ENCODE peak calls at places on chromosomes 7 and 10, in ten cellular contexts. P, Q, E, G, J, M, H, A, K and L are unnamed samples.

GRCh38 chr7:22858640-22859561 is 36.3 kb upstream of the TOMM7 start:
- DNase-seq in J (no peak), A (peak), G (no peak), Q (no peak), P (peak), K (no peak), E (peak), H (peak), M (peak), L (peak)

GRCh38 chr7:158325530-158326381 is 261.9 kb downstream of the PTPRN2 start:
- DNase-seq in Q (no peak), K (no peak), J (peak), A (peak), G (no peak), H (no peak), P (peak), E (no peak), M (no peak), L (peak)

GRCh38 chr7:69800495-69800894 is 202.2 kb downstream of the AUTS2 start:
- DNase-seq in J (no peak), H (peak), K (peak), M (no peak), G (peak), A (no peak), E (no peak), Q (peak), P (no peak), L (no peak)

GRCh38 chr7:105270117-105270516 is 118.6 kb downstream of the SRPK2 start:
- DNase-seq in J (no peak), Q (no peak), M (no peak), P (no peak), K (no peak), H (no peak), G (no peak), A (no peak), E (no peak), L (no peak)

GRCh38 chr10:95236068-95236903 is 42.2 kb downstream of the ACSM6 start:
- DNase-seq in A (peak), J (no peak), E (peak), H (no peak), P (no peak), K (no peak), M (no peak), Q (no peak), G (no peak), L (peak)

GRCh38 chr7:28964056-28964455 is 5.9 kb upstream of the TRIL start:
- DNase-seq in H (no peak), J (no peak), Q (no peak), E (no peak), M (no peak), P (no peak), A (no peak), K (no peak), G (no peak), L (no peak)

GRCh38 chr7:130904792-130905191 is 170.8 kb upstream of the KLF14 start:
- DNase-seq in J (peak), H (no peak), G (no peak), P (no peak), A (no peak), E (no peak), K (no peak), M (no peak), Q (no peak), L (no peak)

GRCh38 chr10:91462423-91462822 is 52.3 kb downstream of the HECTD2 start:
- DNase-seq in Q (no peak), J (no peak), G (no peak), E (peak), M (no peak), H (no peak), A (no peak), K (no peak), P (peak), L (peak)

GRCh38 chr7:2459674-2460073 is 16.5 kb downstream of the GRIFIN start:
- DNase-seq in Q (no peak), K (no peak), P (no peak), E (no peak), M (no peak), H (no peak), A (no peak), G (no peak), J (no peak), L (no peak)

GRCh38 chr7:2460188-2460587 is 16.0 kb downstream of the GRIFIN start:
- DNase-seq in Q (no peak), K (no peak), A (no peak), M (no peak), E (no peak), G (no peak), J (no peak), P (no peak), H (no peak), L (no peak)

GRCh38 chr7:2462731-2463130 is 13.5 kb downstream of the GRIFIN start:
- DNase-seq in Q (no peak), A (no peak), K (no peak), E (no peak), G (no peak), H (no peak), M (no peak), P (no peak), J (no peak), L (no peak)

GRCh38 chr7:2460641-2461040 is 15.6 kb downstream of the GRIFIN start:
- DNase-seq in E (no peak), A (no peak), Q (no peak), K (no peak), P (no peak), J (no peak), H (no peak), M (no peak), G (no peak), L (no peak)

GRCh38 chr7:2461268-2462026 is 14.8 kb downstream of the GRIFIN start:
- DNase-seq in M (no peak), J (no peak), K (no peak), P (no peak), Q (no peak), G (no peak), E (no peak), H (no peak), A (no peak), L (no peak)
- TF ChIP-seq CTCF in M (no peak), J (no peak), K (no peak), P (no peak), Q (no peak), G (no peak), E (no peak), H (no peak), A (no peak), L (no peak)

GRCh38 chr10:71982269-71983178 is 18.3 kb downstream of the CHST3 start:
- DNase-seq in P (no peak), E (no peak), A (no peak), M (no peak), H (no peak), K (no peak), J (no peak), G (no peak), Q (no peak), L (no peak)
- TF ChIP-seq CTCF in P (no peak), E (no peak), A (peak), M (no peak), H (no peak), K (no peak), J (no peak), G (no peak), Q (no peak), L (no peak)

DNA sequence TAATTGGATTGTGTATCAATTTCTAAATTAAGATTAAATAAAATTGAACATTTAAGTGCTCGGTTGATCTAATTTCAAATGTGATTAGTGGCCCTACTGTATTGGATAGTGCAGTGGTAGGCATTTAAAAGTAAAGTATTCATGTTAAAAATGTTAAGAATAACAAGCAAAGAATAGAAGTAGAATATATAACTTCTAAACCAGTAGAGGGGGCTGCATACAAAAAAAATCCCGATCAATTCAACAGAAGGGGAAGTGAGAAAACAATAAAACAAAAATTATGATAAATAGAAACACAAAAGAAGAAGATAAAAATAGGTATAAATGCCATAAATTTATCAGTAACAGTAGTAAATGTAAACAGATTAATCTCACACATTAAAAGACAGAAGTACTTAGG is 24.9 kb upstream of the WDFY4 start:
- DNase-seq in Q (no peak), G (no peak), M (no peak), P (no peak), A (no peak), J (no peak), E (no peak), H (no peak), K (no peak), L (no peak)
- TF ChIP-seq CTCF in Q (no peak), G (no peak), M (peak), P (no peak), A (no peak), J (peak), E (peak), H (peak), K (peak), L (peak)

GRCh38 chr10:104297697-104298660 is 29.0 kb downstream of the GSTO2 start:
- DNase-seq in M (no peak), H (no peak), G (no peak), Q (no peak), J (no peak), P (peak), A (no peak), K (no peak), E (peak), L (no peak)
- TF ChIP-seq CTCF in M (peak), H (peak), G (no peak), Q (no peak), J (peak), P (peak), A (peak), K (peak), E (peak), L (peak)

GRCh38 chr10:8059191-8059936 is 4.9 kb downstream of the GATA3 start:
- DNase-seq in P (no peak), Q (no peak), K (no peak), J (no peak), A (no peak), M (no peak), G (no peak), H (no peak), E (no peak), L (peak)
- TF ChIP-seq CTCF in P (no peak), Q (no peak), K (no peak), J (no peak), A (no peak), M (no peak), G (no peak), H (no peak), E (no peak), L (no peak)

DNA sequence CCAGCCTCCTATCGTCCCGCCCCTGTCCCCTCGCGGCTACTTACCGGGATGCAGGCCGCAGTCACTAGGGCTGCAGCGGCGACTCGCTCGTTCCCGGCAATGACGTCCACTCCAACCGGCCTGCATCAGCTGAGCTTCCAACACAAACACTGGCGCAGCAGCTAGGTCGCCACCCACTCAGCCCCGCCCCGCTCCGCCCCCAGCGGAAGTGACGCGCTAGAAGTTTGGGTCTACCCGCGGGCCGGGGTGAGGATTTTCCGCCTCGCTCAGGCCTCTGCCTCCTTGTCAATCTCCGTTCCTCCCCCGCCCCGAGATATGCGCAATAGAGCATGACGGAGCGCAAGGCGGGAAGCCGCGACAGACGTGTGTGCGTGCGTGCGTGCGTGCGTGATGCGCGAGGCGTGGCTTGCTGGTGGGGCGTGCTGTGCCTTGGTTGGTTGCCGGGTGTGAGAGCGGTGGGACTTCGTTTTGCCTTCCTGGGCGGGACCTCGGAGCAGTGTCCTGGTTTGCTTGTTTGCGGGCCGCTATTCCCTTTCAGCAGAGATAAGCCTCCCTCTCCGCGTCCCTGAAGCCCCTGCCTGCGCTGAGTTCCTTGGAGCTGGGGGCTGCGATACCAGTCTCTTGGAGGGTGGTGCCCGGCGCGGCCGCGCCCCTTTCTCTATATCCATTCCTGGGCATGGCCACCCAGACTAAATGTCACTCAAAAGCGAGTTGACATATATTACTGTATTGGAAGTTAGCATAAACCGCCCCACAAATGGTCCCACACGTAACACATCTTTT is at the start of gene PNPLA8:
- DNase-seq in P (peak), J (peak), G (peak), E (peak), M (peak), A (peak), Q (peak), H (peak), K (peak), L (peak)
- TF ChIP-seq CTCF in P (no peak), J (no peak), G (no peak), E (no peak), M (no peak), A (no peak), Q (peak), H (no peak), K (no peak), L (no peak)

DNA sequence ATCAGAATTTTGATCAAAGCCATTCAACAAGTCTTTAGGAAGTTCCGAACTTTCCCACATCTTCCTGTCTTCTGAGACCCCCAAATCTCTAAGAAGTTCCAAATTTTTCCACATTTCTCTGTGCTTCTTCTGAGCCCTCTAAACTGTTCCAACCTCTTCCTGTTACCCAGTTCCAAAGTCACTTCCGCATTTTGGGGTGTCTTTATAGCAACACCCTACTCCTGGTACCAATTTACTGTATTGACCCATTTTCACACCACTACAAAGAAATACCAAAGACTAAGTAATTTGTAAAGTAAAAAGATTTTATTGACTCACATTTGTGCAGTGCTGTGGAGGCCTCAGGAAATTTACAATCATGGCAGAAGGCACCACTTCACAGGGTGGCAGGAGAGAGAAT is 385.8 kb upstream of the GHITM start:
- DNase-seq in J (no peak), A (no peak), K (no peak), G (no peak), P (no peak), M (no peak), E (no peak), H (no peak), Q (no peak), L (no peak)
- TF ChIP-seq CTCF in J (no peak), A (no peak), K (no peak), G (no peak), P (no peak), M (no peak), E (no peak), H (no peak), Q (no peak), L (no peak)